ENCODE peak calls at places on chromosome 22, in nine cellular contexts. P is stimulated activated naive CD4-positive, alpha-beta T cell; I is ecto neural progenitor cell; Q is CD8-positive, alpha-beta memory T cell; F is activated T-helper 1 cell treated with anti-CD3 and anti-CD28 coated beads, Interleukin-12 subunit alpha, Interleukin-12 subunit beta, Interleukin-2, Interleukin-4 antibody, amounts not matched to agents 30 ng/mL and 10 ng/mL and 1 ng/mL, durations not matched to agents 14 hours and 24 hours and 36 hours; G is thoracic aorta; S is choroid plexus epithelial cell; L is NCI-H1436; H is hypothalamus. D is an unnamed sample.

GRCh38 chr22:31747441-31747840 is 2.5 kb downstream of the PRR14L start:
- DNase-seq in P (no peak), I (no peak), Q (no peak), F (no peak), G (no peak), S (no peak), L (no peak), H (no peak), D (no peak)

GRCh38 chr22:37319469-37319868 is 37.2 kb downstream of the CYTH4 start:
- DNase-seq in P (no peak), I (no peak), Q (no peak), F (no peak), G (no peak), S (no peak), L (no peak), H (no peak), D (no peak)

GRCh38 chr22:24189249-24190158 is 8.2 kb downstream of the SUSD2 start:
- DNase-seq in P (peak; percentile 14), I (peak; percentile 83), Q (peak; percentile 32), F (peak; percentile 53), G (no peak), S (peak; percentile 72), L (no peak), H (peak; percentile 39), D (peak; percentile 86)

GRCh38 chr22:19824197-19825015 is 30.3 kb downstream of the GNB1L start:
- DNase-seq in P (no peak), I (peak; percentile 44), Q (no peak), F (no peak), G (no peak), S (no peak), L (no peak), H (no peak), D (peak; percentile 40)

GRCh38 chr22:47601666-47602065 is 839.2 kb downstream of the TBC1D22A start:
- DNase-seq in P (no peak), I (no peak), Q (no peak), F (no peak), G (no peak), S (no peak), L (no peak), H (no peak), D (no peak)

GRCh38 chr22:36405221-36405631 is 17.5 kb upstream of the MYH9 start:
- DNase-seq in P (no peak), I (no peak), Q (no peak), F (no peak), G (no peak), S (no peak), L (no peak), H (no peak), D (no peak)

GRCh38 chr22:39534591-39535301 is 2.2 kb upstream of the RPS19BP1 start:
- DNase-seq in P (peak; percentile 60), I (peak; percentile 94), Q (peak; percentile 74), F (peak; percentile 71), G (no peak), S (peak; percentile 69), L (peak; percentile 61), H (peak; percentile 71), D (peak; percentile 91)

GRCh38 chr22:42799061-42799460 is 58.0 kb downstream of the ARFGAP3 start:
- DNase-seq in P (no peak), I (no peak), Q (no peak), F (no peak), G (no peak), S (no peak), L (no peak), H (no peak), D (no peak)

GRCh38 chr22:19714320-19715252 is at the start of gene SEPTIN5:
- DNase-seq in P (no peak), I (no peak), Q (no peak), F (no peak), G (no peak), S (no peak), L (no peak), H (no peak), D (peak; percentile 69)

GRCh38 chr22:41932353-41932752 is 5.7 kb upstream of the TNFRSF13C start:
- DNase-seq in P (no peak), I (no peak), Q (no peak), F (no peak), G (no peak), S (no peak), L (no peak), H (no peak), D (no peak)

GRCh38 chr22:26589367-26589844 is 526 bp downstream of the TPST2 start:
- DNase-seq in P (no peak), I (peak; percentile 56), Q (no peak), F (peak; percentile 11), G (no peak), S (no peak), L (no peak), H (no peak), D (peak; percentile 59)

GRCh38 chr22:47020157-47020556 is 257.7 kb downstream of the TBC1D22A start:
- DNase-seq in P (no peak), I (no peak), Q (no peak), F (no peak), G (no peak), S (peak; percentile 42), L (no peak), H (no peak), D (no peak)

GRCh38 chr22:38056969-38057841 is at the start of gene PICK1:
- DNase-seq in P (peak; percentile 68), I (peak; percentile 94), Q (peak; percentile 84), F (peak; percentile 66), G (peak; percentile 77), S (peak; percentile 94), L (peak; percentile 87), H (peak; percentile 91), D (peak; percentile 96)

GRCh38 chr22:48316876-48317250 is 1510.8 kb downstream of the BRD1 start:
- DNase-seq in P (no peak), I (no peak), Q (no peak), F (no peak), G (no peak), S (no peak), L (no peak), H (no peak), D (no peak)

GRCh38 chr22:44913198-44913983 is 96.4 kb downstream of the PHF21B start:
- DNase-seq in P (no peak), I (no peak), Q (no peak), F (no peak), G (no peak), S (no peak), L (no peak), H (no peak), D (no peak)

GRCh38 chr22:46625843-46626349 is 5.7 kb downstream of the GRAMD4 start:
- DNase-seq in P (no peak), I (no peak), Q (no peak), F (no peak), G (no peak), S (no peak), L (no peak), H (no peak), D (no peak)

GRCh38 chr22:33126881-33127280 is 68.7 kb upstream of the SYN3 start:
- DNase-seq in P (no peak), I (no peak), Q (no peak), F (no peak), G (no peak), S (peak; percentile 1), L (no peak), H (peak; percentile 8), D (peak; percentile 39)

GRCh38 chr22:49964136-49964492 is 3.5 kb downstream of the PIM3 start:
- DNase-seq in P (no peak), I (no peak), Q (peak; percentile 80), F (no peak), G (no peak), S (no peak), L (no peak), H (no peak), D (no peak)

GRCh38 chr22:19663821-19664325 is 50.4 kb upstream of the SEPTIN5 start:
- DNase-seq in P (no peak), I (no peak), Q (no peak), F (no peak), G (no peak), S (peak; percentile 72), L (peak; percentile 26), H (no peak), D (peak; percentile 39)

GRCh38 chr22:39820266-39820665 is 73.3 kb downstream of the ENTHD1 start:
- DNase-seq in P (no peak), I (no peak), Q (no peak), F (no peak), G (no peak), S (peak; percentile 66), L (no peak), H (peak; percentile 2), D (no peak)

GRCh38 chr22:31313366-31314147 is 21.3 kb upstream of the PIK3IP1 start:
- DNase-seq in P (peak; percentile 44), I (peak; percentile 72), Q (peak; percentile 59), F (peak; percentile 41), G (peak; percentile 45), S (peak; percentile 74), L (peak; percentile 33), H (peak; percentile 55), D (peak; percentile 79)

GRCh38 chr22:44845796-44846720 is 93.7 kb downstream of the ARHGAP8 start:
- DNase-seq in P (no peak), I (no peak), Q (no peak), F (no peak), G (no peak), S (no peak), L (no peak), H (no peak), D (no peak)

GRCh38 chr22:19393704-19394103 is 37.8 kb downstream of the HIRA start:
- DNase-seq in P (no peak), I (no peak), Q (no peak), F (no peak), G (no peak), S (no peak), L (no peak), H (no peak), D (no peak)

GRCh38 chr22:44668190-44668885 is 33.7 kb upstream of the PRR5 start:
- DNase-seq in P (peak; percentile 34), I (peak; percentile 81), Q (peak; percentile 71), F (peak; percentile 41), G (no peak), S (no peak), L (peak; percentile 32), H (no peak), D (peak; percentile 77)

D was measured in D341Med.